ENCODE peak calls at places on chromosome 16, in six cellular contexts. W is SK-N-SH; C is fibroblast of lung; V is CD8-positive, alpha-beta T cell; D is A549; G is IMR-90. I is an unnamed sample. For H3K4me1, the result is how much of the 10 kb centered on the place peaks cover.

GRCh38 chr16:28040039-28040438 is 23.5 kb downstream of the GSG1L start:
- DNase-seq in W (no peak), V (no peak), G (no peak), D (no peak), C (no peak), I (no peak)

GRCh38 chr16:138049-138417 is 440 bp downstream of the NPRL3 start:
- DNase-seq in W (peak), G (no peak), V (peak), C (peak), D (peak), I (peak)

GRCh38 chr16:9384141-9384540 is 292.7 kb downstream of the HAPSTR1 start:
- DNase-seq in V (no peak), W (no peak), G (no peak), D (no peak), C (no peak), I (no peak)

GRCh38 chr16:31134091-31134571 is 1.4 kb downstream of the PRSS8 start:
- DNase-seq in D (no peak), V (no peak), G (peak), C (peak), W (no peak), I (no peak)

GRCh38 chr16:17460890-17461289 is 9.9 kb downstream of the XYLT1 start:
- DNase-seq in W (no peak), G (no peak), D (no peak), V (no peak), C (peak), I (no peak)

GRCh38 chr16:23847938-23848337 is 12.2 kb downstream of the PRKCB start:
- DNase-seq in W (no peak), V (peak), C (no peak), D (no peak), G (no peak), I (no peak)

GRCh38 chr16:2519711-2520080 is 475 bp upstream of the AMDHD2 start:
- DNase-seq in C (no peak), W (no peak), V (no peak), G (no peak), D (no peak), I (no peak)

GRCh38 chr16:57993897-57994296 is 6.6 kb downstream of the ZNF319 start:
- DNase-seq in W (no peak), D (no peak), G (no peak), C (no peak), V (no peak), I (no peak)

GRCh38 chr16:893360-893759 is 77.4 kb downstream of the LMF1 start:
- DNase-seq in C (no peak), G (no peak), W (peak), D (no peak), V (no peak), I (peak)

GRCh38 chr16:47774661-47775060 is 313.5 kb downstream of the PHKB start:
- DNase-seq in V (no peak), D (no peak), W (no peak), G (peak), C (peak), I (peak)

GRCh38 chr16:55666012-55666411 is 10.2 kb downstream of the SLC6A2 start:
- DNase-seq in C (no peak), W (no peak), D (no peak), V (no peak), G (no peak), I (no peak)
- H3K4me1 ChIP-seq in C (under half), W (under half), D (under half), V (under half), G (under half), I (under half)

GRCh38 chr16:22317001-22317530 is 19.9 kb downstream of the POLR3E start:
- DNase-seq in V (peak), C (no peak), D (no peak), G (no peak), W (no peak), I (no peak)
- TF ChIP-seq CTCF in V (no peak), C (no peak), D (no peak), G (no peak), W (no peak), I (no peak)

DNA sequence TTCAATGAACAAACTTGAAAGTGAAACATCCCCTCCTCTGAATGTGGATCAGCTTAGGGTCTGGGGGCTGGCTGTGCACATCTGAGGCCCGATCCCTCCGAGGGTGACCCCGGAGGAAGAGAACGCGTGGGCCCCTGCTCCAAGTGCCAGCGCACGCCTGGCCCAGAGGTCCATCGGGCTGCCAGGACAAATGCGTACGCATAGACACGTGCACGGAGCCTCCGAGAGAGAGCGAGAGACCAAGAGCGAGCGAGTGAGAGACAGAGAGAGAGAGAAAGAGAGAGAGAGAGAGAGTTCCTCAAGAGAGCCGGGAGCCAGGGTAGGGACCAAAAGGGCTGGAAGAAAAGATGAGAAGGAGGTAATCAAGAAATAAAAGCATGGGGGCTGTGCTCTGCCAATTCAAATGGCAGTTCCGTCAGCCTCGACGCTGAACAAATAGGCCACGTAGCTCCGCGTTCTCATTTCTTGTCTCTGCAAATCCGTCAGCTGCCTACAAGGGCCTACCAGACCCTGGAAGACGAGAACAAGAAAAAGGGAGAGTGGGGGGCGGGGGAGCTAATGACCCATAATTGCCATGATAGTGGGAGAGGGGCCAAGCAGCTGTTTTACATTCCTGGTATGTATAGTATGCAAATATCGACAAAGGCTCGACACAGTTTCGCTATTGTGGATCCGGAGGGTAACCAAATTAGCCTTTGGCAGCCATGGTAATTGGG is 435.3 kb upstream of the ZFHX3 start:
- DNase-seq in C (no peak), D (no peak), G (no peak), V (no peak), W (no peak), I (no peak)
- H3K4me1 ChIP-seq in C (under half), D (under half), G (under half), V (under half), W (under half), I (under half)

GRCh38 chr16:77785365-77785764 is 3.0 kb upstream of the VAT1L start:
- DNase-seq in C (no peak), W (no peak), D (no peak), V (no peak), G (no peak), I (no peak)

GRCh38 chr16:77781091-77781490 is 7.3 kb upstream of the VAT1L start:
- DNase-seq in V (no peak), C (no peak), W (no peak), G (peak), D (no peak), I (no peak)

GRCh38 chr16:77784441-77785356 is 3.7 kb upstream of the VAT1L start:
- DNase-seq in G (no peak), V (no peak), D (no peak), W (peak), C (no peak), I (no peak)

GRCh38 chr16:77780378-77780837 is 8.0 kb upstream of the VAT1L start:
- DNase-seq in W (no peak), D (peak), V (no peak), C (peak), G (peak), I (no peak)

DNA sequence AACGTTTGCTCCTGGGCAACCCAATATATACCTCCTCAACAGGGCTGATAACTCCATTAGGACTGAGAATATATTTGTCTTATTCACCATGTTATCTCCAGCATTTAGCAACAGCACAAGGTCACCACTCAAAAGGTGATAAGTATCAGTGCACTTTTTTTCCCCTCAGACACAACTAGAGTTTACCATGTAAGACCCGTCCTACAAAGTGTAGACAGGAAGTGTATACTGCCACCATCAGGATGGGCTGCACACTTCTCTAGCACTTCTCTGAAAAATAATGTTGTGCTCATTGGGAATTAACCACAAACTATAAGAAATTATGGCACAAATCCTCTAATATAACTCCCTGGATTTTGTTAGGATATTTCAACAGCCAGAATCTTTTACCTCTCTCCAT is 5.7 kb upstream of the VAT1L start:
- DNase-seq in C (no peak), W (peak), G (peak), D (no peak), V (no peak), I (no peak)
- TF ChIP-seq CTCF in C (no peak), W (peak), G (peak), D (no peak), V (no peak), I (peak)

GRCh38 chr16:67396775-67397450 is 3.6 kb upstream of the TPPP3 start:
- DNase-seq in G (no peak), W (no peak), C (no peak), D (no peak), V (no peak), I (no peak)
- H3K4me1 ChIP-seq in G (under half), W (under half), C (under half), D (under half), V (under half), I (under half)

DNA sequence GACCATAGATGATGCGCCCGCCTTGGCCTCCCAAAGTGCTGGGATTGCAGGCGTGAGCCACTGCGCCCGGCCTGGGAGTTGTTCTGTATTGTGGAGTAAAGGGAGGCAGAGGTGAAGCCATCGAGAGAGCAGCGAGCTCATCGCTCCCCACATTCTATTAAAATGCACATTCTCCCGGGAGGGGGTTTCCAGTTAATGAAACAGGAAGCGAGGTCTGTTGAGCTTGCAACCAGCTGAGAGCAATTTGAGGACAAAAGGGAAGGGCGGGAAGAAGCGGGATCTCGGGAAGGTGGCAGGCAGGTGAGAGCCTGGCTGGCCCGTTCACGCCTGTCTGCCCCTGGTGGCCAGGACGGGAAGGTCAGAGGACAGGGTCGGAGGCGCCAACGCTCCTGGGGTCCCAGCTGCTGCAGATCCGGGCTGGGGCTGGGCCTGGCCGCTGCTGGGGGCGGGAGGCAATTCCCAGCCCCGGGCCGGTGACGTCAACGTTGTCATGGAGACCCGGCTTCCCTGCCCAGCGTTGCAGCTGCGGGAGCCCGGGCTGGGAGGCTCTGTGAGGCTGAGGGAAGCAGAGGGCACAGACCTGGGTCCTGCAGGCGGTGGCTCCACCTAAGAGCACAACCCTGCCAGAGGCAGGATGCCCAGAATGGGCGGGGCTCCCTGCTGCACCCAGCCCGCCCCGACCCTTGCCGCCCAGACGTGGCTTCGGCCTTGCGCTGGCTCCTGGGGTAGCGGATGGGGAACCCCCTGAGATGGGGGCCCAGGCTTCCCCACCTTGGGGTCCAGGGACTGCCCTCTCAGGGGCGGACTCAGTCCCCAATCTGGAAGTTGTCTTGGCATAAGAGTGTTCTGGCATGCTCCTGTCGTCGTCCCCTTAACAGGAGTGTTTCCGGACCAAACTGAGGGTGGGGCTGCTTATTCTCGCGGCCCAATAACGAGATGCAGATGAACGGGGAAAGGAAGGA is 48.7 kb upstream of the PLCG2 start:
- DNase-seq in W (peak), C (peak), G (peak), D (peak), V (peak), I (peak)
- TF ChIP-seq CTCF in W (peak), C (peak), G (peak), D (peak), V (peak), I (peak)

DNA sequence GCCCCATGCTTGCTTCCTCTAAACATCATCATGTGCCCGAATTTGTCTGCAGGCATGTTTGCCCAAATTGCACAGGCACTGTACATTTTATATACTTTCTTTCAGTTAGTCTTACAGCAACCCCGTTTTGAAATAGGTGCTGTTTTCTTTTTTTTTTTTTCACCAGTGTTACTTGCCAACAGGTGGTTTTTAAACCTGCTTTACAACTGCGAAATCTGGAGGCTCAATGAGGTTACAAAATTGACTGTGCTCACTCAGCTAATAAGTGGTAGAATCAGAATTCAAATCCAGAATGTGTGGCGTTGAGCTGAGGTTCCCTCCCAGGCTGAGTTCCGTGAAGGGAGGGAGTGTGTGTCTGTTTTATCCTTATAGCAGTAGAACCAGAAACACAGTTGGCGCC is 5.8 kb downstream of the PLA2G15 start:
- DNase-seq in W (no peak), D (no peak), C (no peak), G (no peak), V (no peak), I (no peak)
- H3K4me1 ChIP-seq in W (under half), D (under half), C (under half), G (under half), V (under half), I (under half)

GRCh38 chr16:4404247-4404966 is 12.0 kb downstream of the CORO7 start:
- DNase-seq in C (no peak), G (no peak), D (peak), V (peak), W (peak), I (peak)
- TF ChIP-seq CTCF in C (peak), G (peak), D (peak), V (peak), W (peak), I (peak)

DNA sequence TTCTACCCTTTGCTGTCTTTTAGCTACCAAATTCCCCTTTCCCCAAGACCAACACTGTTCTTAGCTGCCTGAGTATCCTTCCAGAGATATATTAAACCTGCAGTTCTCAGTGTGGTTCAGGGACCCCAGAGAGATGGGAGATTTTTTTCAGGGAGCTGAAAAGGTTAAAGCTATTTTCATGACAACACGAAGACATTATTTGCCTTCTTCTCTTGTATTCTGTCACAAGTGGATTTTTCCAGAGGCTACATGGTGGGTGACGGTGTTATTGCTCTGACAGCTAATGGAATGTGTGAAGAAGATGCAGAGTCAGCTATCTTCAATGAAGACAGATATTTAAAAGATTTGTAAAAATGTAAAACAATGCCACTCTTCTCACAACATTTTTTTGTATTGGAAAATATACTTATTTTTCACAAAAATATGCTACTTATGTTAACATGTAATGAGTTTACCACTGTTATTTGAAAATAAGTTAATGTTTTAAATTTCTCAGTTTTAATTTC is 69.0 kb downstream of the CFDP1 start:
- DNase-seq in W (no peak), D (no peak), V (no peak), C (no peak), G (no peak), I (no peak)
- H3K4me1 ChIP-seq in W (under half), D (under half), V (under half), C (under half), G (under half), I (under half)